ENCODE peak calls at places on chromosomes 13 and 19, in six cellular contexts. Q is bronchial epithelial cell, H is suprapubic skin, F is aorta, W is fibroblast of lung, Y is adrenal gland. D is an unnamed sample.

GRCh38 chr13:36069881-36070366 is 61.3 kb downstream of the DCLK1 start:
- DNase-seq in F (no peak), H (no peak), Q (no peak), Y (no peak), W (peak; percentile 51), D (no peak)

GRCh38 chr13:40389081-40389641 is 277.3 kb downstream of the FOXO1 start:
- DNase-seq in W (no peak), Q (no peak), Y (no peak), H (no peak), F (no peak), D (no peak)

GRCh38 chr19:19405919-19406877 is 723 bp downstream of the GATAD2A start:
- DNase-seq in Q (no peak), W (peak; percentile 74), F (peak; percentile 86), H (no peak), Y (peak; percentile 51), D (no peak)

GRCh38 chr19:4375620-4376228 is 24.6 kb downstream of the SH3GL1 start:
- DNase-seq in F (peak; percentile 88), Q (no peak), W (peak; percentile 85), H (no peak), Y (peak; percentile 29), D (no peak)

GRCh38 chr13:57629391-57629804 is 2.1 kb upstream of the PCDH17 start:
- DNase-seq in Q (no peak), F (peak; percentile 49), Y (no peak), W (peak; percentile 40), H (no peak), D (no peak)

GRCh38 chr13:24254151-24254810 is 55.1 kb upstream of the C1QTNF9 start:
- DNase-seq in F (no peak), Y (no peak), Q (no peak), H (no peak), W (peak; percentile 55), D (no peak)

GRCh38 chr13:46289260-46289955 is 77.7 kb downstream of the LRRC63 start:
- DNase-seq in F (no peak), Q (no peak), W (no peak), H (no peak), Y (no peak), D (no peak)

GRCh38 chr13:20074956-20075355 is 85.9 kb downstream of the GJA3 start:
- DNase-seq in Q (no peak), W (no peak), Y (no peak), F (no peak), H (no peak), D (no peak)

GRCh38 chr13:50071399-50071798 is 56.2 kb downstream of the KCNRG start:
- DNase-seq in Q (peak; percentile 27), W (peak; percentile 45), F (no peak), Y (no peak), H (no peak), D (no peak)

GRCh38 chr13:86653009-86653408 is 853.8 kb upstream of the SLITRK6 start:
- DNase-seq in F (no peak), H (no peak), Y (no peak), Q (no peak), W (no peak), D (no peak)

GRCh38 chr13:51626749-51627148 is 42.5 kb downstream of the WDFY2 start:
- DNase-seq in Q (no peak), Y (peak; percentile 41), H (no peak), F (no peak), W (no peak), D (no peak)

GRCh38 chr19:34310494-34310981 is 54.5 kb upstream of the GPI start:
- DNase-seq in Q (no peak), F (no peak), H (no peak), Y (no peak), W (no peak), D (no peak)

GRCh38 chr13:85140192-85140591 is 659.0 kb downstream of the SLITRK6 start:
- DNase-seq in F (no peak), Y (no peak), H (no peak), W (no peak), Q (peak; percentile 88), D (no peak)

GRCh38 chr13:25738797-25739196 is 313.0 kb downstream of the SHISA2 start:
- DNase-seq in Q (no peak), W (no peak), Y (no peak), F (no peak), H (no peak), D (no peak)

GRCh38 chr19:54383330-54383729 is 18.6 kb upstream of the LAIR1 start:
- DNase-seq in F (no peak), Y (no peak), H (no peak), W (no peak), Q (no peak), D (no peak)

GRCh38 chr19:55958356-55958755 is 10.7 kb downstream of the NLRP8 start:
- DNase-seq in Q (no peak), F (no peak), Y (no peak), H (no peak), W (no peak), D (no peak)

GRCh38 chr19:42176649-42176989 is 40.9 kb downstream of the DEDD2 start:
- DNase-seq in H (no peak), W (no peak), Q (no peak), Y (no peak), F (no peak), D (no peak)

GRCh38 chr19:51024924-51025323 is 1.5 kb downstream of the KLK11 start:
- DNase-seq in Q (no peak), F (peak; percentile 19), H (no peak), Y (no peak), W (no peak), D (no peak)

GRCh38 chr19:47032171-47032811 is 12.7 kb downstream of the NPAS1 start:
- DNase-seq in Y (no peak), F (no peak), W (no peak), Q (peak; percentile 40), H (no peak), D (no peak)

GRCh38 chr19:49894879-49895565 is 1.7 kb downstream of the IL4I1 start:
- DNase-seq in Q (no peak), F (no peak), W (no peak), H (no peak), Y (no peak), D (peak; percentile 43)

GRCh38 chr19:1437609-1438008 is 587 bp upstream of the RPS15 start:
- DNase-seq in F (no peak), H (no peak), W (no peak), Y (no peak), Q (no peak), D (no peak)

GRCh38 chr19:1441022-1441426 is 2.8 kb downstream of the RPS15 start:
- DNase-seq in Y (no peak), F (no peak), W (no peak), Q (no peak), H (no peak), D (no peak)

GRCh38 chr19:1440418-1440801 is 2.2 kb downstream of the RPS15 start:
- DNase-seq in H (no peak), Q (no peak), F (no peak), Y (no peak), W (no peak), D (no peak)

GRCh38 chr19:1438933-1439358 is 750 bp downstream of the RPS15 start:
- DNase-seq in F (no peak), W (no peak), H (no peak), Q (no peak), Y (no peak), D (no peak)

DNA sequence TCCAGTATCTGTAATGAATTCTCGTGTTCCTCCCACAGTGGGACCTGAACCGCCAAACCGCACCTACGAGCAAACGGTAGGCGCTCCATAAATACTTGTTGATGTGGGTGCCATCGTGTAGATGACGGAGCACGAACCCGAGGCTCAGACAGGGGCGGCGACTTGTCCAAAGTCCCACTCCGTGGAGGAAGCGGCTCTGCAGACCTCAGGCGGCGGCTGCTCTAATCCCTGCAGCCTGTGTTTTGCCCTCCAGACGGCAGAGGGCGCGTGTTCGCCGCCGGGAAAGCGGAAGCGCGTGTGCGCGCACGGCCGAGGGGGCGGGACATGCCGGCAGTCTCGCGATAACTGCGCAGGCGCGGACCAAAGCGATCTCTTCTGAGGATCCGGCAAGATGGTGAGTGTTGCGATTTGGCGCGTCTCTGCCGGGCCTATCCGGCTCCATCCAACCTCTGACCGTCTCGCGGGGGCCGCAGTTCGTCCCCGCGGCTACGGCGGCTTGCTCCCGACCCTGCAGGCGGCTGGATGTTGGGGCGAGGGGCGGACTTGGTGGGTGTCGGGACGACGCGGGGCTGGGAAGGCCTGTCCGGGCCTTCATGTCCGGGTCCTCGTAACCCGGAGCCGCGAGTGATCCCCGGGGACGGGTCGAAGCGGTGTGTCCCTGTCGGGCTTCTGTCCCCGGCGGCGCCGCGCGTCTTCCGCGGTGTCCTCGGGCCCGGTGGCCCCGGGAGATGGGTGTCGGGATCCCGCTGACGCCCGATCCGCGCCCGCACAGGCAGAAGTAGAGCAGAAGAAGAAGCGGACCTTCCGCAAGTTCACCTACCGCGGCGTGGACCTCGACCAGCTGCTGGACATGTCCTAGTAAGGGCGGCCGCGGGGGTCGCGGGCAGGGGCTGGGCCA is at the start of gene RPS15:
- DNase-seq in F (peak; percentile 99), H (peak; percentile 98), Q (peak; percentile 86), Y (peak; percentile 94), W (peak; percentile 96), D (peak; percentile 87)
- H3K36me3 ChIP-seq in F (peaks cover 4% of the 10 kb centered on the region), H (peaks cover 56% of the 10 kb centered on the region), Q (peaks cover 24% of the 10 kb centered on the region), Y (peaks cover 58% of the 10 kb centered on the region), W (peaks cover 45% of the 10 kb centered on the region), D (peaks cover 57% of the 10 kb centered on the region)

GRCh38 chr13:44266772-44267171 is 106.9 kb upstream of the SERP2 start:
- DNase-seq in F (no peak), H (no peak), W (no peak), Y (no peak), Q (no peak), D (no peak)

GRCh38 chr13:44267966-44268365 is 105.7 kb upstream of the SERP2 start:
- DNase-seq in F (no peak), W (peak; percentile 74), H (no peak), Y (no peak), Q (peak; percentile 95), D (no peak)

GRCh38 chr13:44267203-44267602 is 106.4 kb upstream of the SERP2 start:
- DNase-seq in F (no peak), Y (no peak), H (no peak), Q (no peak), W (no peak), D (no peak)

GRCh38 chr13:44263920-44264610 is 109.6 kb upstream of the SERP2 start:
- DNase-seq in F (no peak), Q (peak; percentile 40), H (no peak), Y (no peak), W (no peak), D (no peak)

GRCh38 chr13:44266305-44266704 is 107.3 kb upstream of the SERP2 start:
- DNase-seq in F (no peak), H (no peak), Y (no peak), W (no peak), Q (no peak), D (no peak)
- H3K27me3 ChIP-seq in F (no peaks in the 10 kb centered on the region), H (no peaks in the 10 kb centered on the region), Y (no peaks in the 10 kb centered on the region), W (no peaks in the 10 kb centered on the region), Q (no peaks in the 10 kb centered on the region), D (no peaks in the 10 kb centered on the region)

DNA sequence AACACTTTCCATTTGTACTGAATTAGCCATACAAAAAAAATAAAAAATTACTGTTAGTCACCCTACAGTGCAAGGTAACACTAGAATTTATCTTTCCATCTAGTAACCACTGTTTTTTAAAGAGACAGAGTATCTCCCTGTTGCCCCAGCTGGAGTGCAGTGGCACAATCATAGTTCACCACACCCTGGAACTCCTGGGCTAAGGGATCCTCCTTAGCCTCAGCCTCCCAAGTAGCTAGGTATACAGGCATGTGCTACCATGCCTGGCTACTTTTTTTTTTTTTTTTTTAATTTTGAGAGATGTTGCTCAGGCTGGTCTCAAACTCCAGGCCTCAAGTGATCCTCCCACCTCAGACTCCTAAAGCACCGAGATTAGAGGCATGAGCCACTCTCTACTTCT is 17.8 kb downstream of the ANKRD10 start:
- DNase-seq in Y (no peak), Q (no peak), W (no peak), H (no peak), F (no peak), D (no peak)
- H3K36me3 ChIP-seq in Y (peaks cover 13% of the 10 kb centered on the region), Q (peaks cover 1% of the 10 kb centered on the region), W (peaks cover 2% of the 10 kb centered on the region), H (peaks cover 21% of the 10 kb centered on the region), F (peaks cover 2% of the 10 kb centered on the region), D (peaks cover 69% of the 10 kb centered on the region)

GRCh38 chr19:10516064-10516385 is 1.2 kb downstream of the S1PR5 start:
- DNase-seq in Y (no peak), H (no peak), F (no peak), Q (no peak), W (no peak), D (no peak)
- H3K27me3 ChIP-seq in Y (peaks cover 48% of the 10 kb centered on the region), H (peaks cover 69% of the 10 kb centered on the region), F (no peaks in the 10 kb centered on the region), Q (no peaks in the 10 kb centered on the region), W (peaks cover 45% of the 10 kb centered on the region), D (no peaks in the 10 kb centered on the region)